ENCODE peak calls at places on chromosome 1, in eight cellular contexts. R is stomach, Y is GM12891, S is GM12892, E is transverse colon, P is sigmoid colon, G is spleen, J is K562. U is an unnamed sample.

GRCh38 chr1:206911064-206911663 is 10.6 kb downstream of the FCMR start:
- DNase-seq in S (no peak), R (no peak), G (no peak), E (no peak), P (no peak), Y (no peak), J (peak; percentile 76), U (no peak)

GRCh38 chr1:216904457-216904856 is 181.2 kb upstream of the ESRRG start:
- DNase-seq in J (no peak), P (no peak), S (no peak), Y (no peak), G (no peak), E (no peak), R (no peak), U (no peak)

GRCh38 chr1:67371681-67372080 is 58.5 kb downstream of the SERBP1 start:
- DNase-seq in Y (no peak), R (no peak), E (no peak), G (no peak), S (no peak), P (no peak), J (no peak), U (no peak)

GRCh38 chr1:10980841-10981727 is 31.4 kb upstream of the TARDBP start:
- DNase-seq in J (no peak), R (no peak), Y (no peak), S (no peak), G (no peak), E (no peak), P (peak; percentile 79), U (no peak)

GRCh38 chr1:89606227-89606945 is 26.5 kb upstream of the LRRC8C start:
- DNase-seq in G (no peak), S (no peak), P (no peak), Y (no peak), E (no peak), J (no peak), R (no peak), U (no peak)

GRCh38 chr1:7290971-7291970 is 479.8 kb upstream of the VAMP3 start:
- DNase-seq in J (no peak), R (no peak), E (no peak), G (no peak), P (no peak), Y (no peak), S (no peak), U (peak; percentile 87)

GRCh38 chr1:200372095-200372884 is 37.5 kb downstream of the ZNF281 start:
- DNase-seq in E (no peak), S (no peak), Y (no peak), P (no peak), R (no peak), J (no peak), G (no peak), U (no peak)

GRCh38 chr1:203100163-203100867 is 14.5 kb upstream of the MYOG start:
- DNase-seq in R (peak; percentile 17), J (no peak), Y (no peak), G (no peak), P (no peak), E (no peak), S (no peak), U (peak; percentile 62)

GRCh38 chr1:56550132-56550531 is 29.2 kb downstream of the PLPP3 start:
- DNase-seq in E (no peak), S (no peak), Y (no peak), G (no peak), R (no peak), P (no peak), J (no peak), U (no peak)

GRCh38 chr1:79777481-79778219 is 771.1 kb upstream of the ADGRL4 start:
- DNase-seq in Y (peak; percentile 8), G (no peak), P (no peak), J (no peak), S (no peak), R (no peak), E (no peak), U (no peak)

GRCh38 chr1:11373029-11373964 is 100.3 kb downstream of the UBIAD1 start:
- DNase-seq in G (no peak), R (no peak), S (no peak), E (no peak), J (no peak), P (no peak), Y (no peak), U (no peak)

GRCh38 chr1:43493661-43494450 is 36.8 kb upstream of the PTPRF start:
- DNase-seq in P (no peak), S (no peak), Y (no peak), R (no peak), G (no peak), J (no peak), E (no peak), U (peak; percentile 42)

GRCh38 chr1:194331758-194332157 is 1145.3 kb upstream of the B3GALT2 start:
- DNase-seq in Y (no peak), J (no peak), S (no peak), E (no peak), R (no peak), P (no peak), G (no peak), U (no peak)

GRCh38 chr1:207789792-207790787 is 38.2 kb downstream of the CD46 start:
- DNase-seq in J (no peak), R (no peak), E (no peak), P (no peak), Y (no peak), G (no peak), S (no peak), U (no peak)

GRCh38 chr1:66996018-66996682 is 57.8 kb downstream of the SLC35D1 start:
- DNase-seq in Y (peak; percentile 22), G (no peak), J (peak; percentile 77), R (peak; percentile 78), S (peak; percentile 5), E (peak; percentile 58), P (peak; percentile 70), U (no peak)

GRCh38 chr1:47993881-47994625 is 3.1 kb downstream of the TRABD2B start:
- DNase-seq in S (no peak), Y (no peak), P (no peak), J (no peak), E (no peak), G (no peak), R (no peak), U (no peak)

GRCh38 chr1:6225651-6226050 is 10.1 kb downstream of the ICMT start:
- DNase-seq in G (no peak), R (no peak), P (no peak), S (no peak), E (no peak), Y (no peak), J (no peak), U (no peak)

GRCh38 chr1:225944387-225944786 is 3.4 kb upstream of the LEFTY2 start:
- DNase-seq in S (no peak), Y (no peak), P (no peak), R (no peak), G (peak; percentile 35), E (no peak), J (no peak), U (no peak)

GRCh38 chr1:233294991-233295774 is at the start of gene PCNX2:
- DNase-seq in P (peak; percentile 75), S (peak; percentile 58), J (peak; percentile 20), G (peak; percentile 88), R (peak; percentile 67), Y (peak; percentile 61), E (peak; percentile 65), U (no peak)

GRCh38 chr1:24384251-24385090 is 29.1 kb downstream of the STPG1 start:
- DNase-seq in P (no peak), Y (peak; percentile 34), G (peak; percentile 83), E (peak; percentile 35), R (peak; percentile 48), J (no peak), S (peak; percentile 40), U (peak; percentile 86)

GRCh38 chr1:4397196-4397595 is 257.2 kb upstream of the AJAP1 start:
- DNase-seq in Y (no peak), J (no peak), R (no peak), G (no peak), E (no peak), P (no peak), S (no peak), U (no peak)

GRCh38 chr1:31912839-31913239 is 25.3 kb downstream of the PTP4A2 start:
- DNase-seq in P (no peak), E (no peak), S (no peak), J (no peak), R (no peak), G (no peak), Y (no peak), U (no peak)
- TF ChIP-seq POLR2A in P (no peak), E (no peak), S (no peak), J (no peak), R (no peak), G (no peak), Y (no peak), U (no peak)

DNA sequence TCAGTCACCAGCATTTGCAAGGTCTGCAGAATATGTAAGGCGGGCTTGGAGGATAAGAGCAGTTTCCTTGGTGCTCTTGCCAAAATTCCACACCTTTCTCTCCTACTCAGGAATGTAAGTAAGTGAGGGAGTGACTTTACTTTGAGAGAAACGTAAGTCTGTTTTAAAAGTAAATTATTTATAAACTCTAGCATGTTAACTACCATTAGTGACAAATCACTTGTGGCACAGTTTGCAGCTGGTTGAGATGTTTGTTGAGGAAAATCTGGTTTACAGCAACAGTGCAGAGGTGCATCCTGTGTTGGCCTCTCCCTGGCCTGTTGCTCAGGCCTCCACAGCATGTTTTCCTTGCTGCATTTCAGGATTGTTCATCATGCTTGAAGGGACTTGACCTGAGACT is 8.5 kb downstream of the CGN start:
- DNase-seq in Y (no peak), P (no peak), S (no peak), J (no peak), R (no peak), G (no peak), E (no peak), U (no peak)
- TF ChIP-seq POLR2AphosphoS5 in Y (no peak), P (no peak), S (no peak), J (no peak), R (no peak), G (no peak), E (no peak), U (no peak)

DNA sequence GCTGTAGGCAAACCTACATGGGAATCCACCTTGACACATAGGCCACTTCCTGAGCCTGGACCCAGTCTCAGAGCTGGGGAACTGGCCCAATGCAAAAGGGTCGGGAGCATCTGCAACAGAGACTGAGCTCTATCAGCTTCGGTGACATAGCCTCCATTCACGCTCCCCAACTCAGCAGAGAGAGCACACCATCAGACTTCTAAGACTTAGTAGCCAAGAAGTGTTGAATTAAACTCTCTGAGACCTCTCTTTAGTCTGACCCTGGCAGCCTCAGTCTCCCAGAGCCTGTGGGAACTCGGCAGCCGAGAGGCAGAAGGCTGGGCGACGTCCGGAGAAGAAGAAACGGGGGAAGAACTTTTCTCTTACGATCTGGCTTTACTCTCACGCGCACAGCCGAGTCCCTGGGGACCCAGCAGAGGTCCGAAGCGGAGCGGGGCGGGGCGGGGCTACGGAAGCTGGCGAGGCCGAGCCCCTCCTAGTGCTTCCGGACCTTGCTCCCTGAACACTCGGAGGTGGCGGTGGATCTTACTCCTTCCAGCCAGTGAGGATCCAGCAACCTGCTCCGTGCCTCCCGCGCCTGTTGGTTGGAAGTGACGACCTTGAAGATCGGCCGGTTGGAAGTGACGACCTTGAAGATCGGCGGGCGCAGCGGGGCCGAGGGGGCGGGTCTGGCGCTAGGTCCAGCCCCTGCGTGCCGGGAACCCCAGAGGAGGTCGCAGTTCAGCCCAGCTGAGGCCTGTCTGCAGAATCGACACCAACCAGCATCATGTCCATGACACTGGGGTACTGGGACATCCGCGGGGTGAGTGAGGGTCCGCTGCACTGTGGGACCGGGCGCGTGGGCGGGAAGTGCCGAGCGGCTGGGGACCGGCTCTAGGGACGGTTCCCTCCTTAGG is at the start of gene GSTM4:
- DNase-seq in J (peak; percentile 89), S (peak; percentile 84), Y (peak; percentile 86), G (peak; percentile 96), E (peak; percentile 93), R (peak; percentile 88), P (peak; percentile 95), U (peak; percentile 97)
- TF ChIP-seq POLR2A in J (peak; percentile 88), S (peak; percentile 42), Y (peak; percentile 33), G (no peak), E (peak; percentile 87), R (no peak), P (peak; percentile 57), U (no peak)

GRCh38 chr1:215748431-215748830 is 181.3 kb downstream of the KCTD3 start:
- DNase-seq in E (no peak), S (no peak), Y (no peak), G (no peak), J (no peak), R (no peak), P (no peak), U (no peak)
- TF ChIP-seq POLR2AphosphoS5 in E (no peak), S (no peak), Y (no peak), G (no peak), J (no peak), R (no peak), P (no peak), U (no peak)

U was measured in esophagus muscularis mucosa.